ENCODE peak calls at places on chromosomes 16 and 17, in six cellular contexts. C is cardiac muscle cell, L is ovary, W is body of pancreas, U is ascending aorta, E is fibroblast of lung. P is an unnamed sample.

GRCh38 chr16:56675685-56676210 is 6.1 kb downstream of the MT1H start:
- DNase-seq in C (no peak), L (no peak), W (no peak), U (no peak), E (no peak), P (no peak)

GRCh38 chr17:62134397-62134796 is 69.3 kb upstream of the MED13 start:
- DNase-seq in C (no peak), L (no peak), W (no peak), U (no peak), E (peak), P (no peak)

GRCh38 chr17:57726838-57727237 is 18.3 kb downstream of the CCDC182 start:
- DNase-seq in C (no peak), L (no peak), W (no peak), U (no peak), E (no peak), P (no peak)

GRCh38 chr17:67785526-67785925 is 39.8 kb upstream of the BPTF start:
- DNase-seq in C (no peak), L (no peak), W (no peak), U (no peak), E (no peak), P (no peak)

GRCh38 chr16:84761448-84762368 is 58.1 kb upstream of the CRISPLD2 start:
- DNase-seq in C (no peak), L (no peak), W (no peak), U (no peak), E (peak), P (no peak)

GRCh38 chr17:56142325-56142724 is 10.9 kb upstream of the ANKFN1 start:
- DNase-seq in C (no peak), L (no peak), W (peak), U (peak), E (peak), P (peak)

GRCh38 chr17:83151442-83152220 is 72.2 kb downstream of the METRNL start:
- DNase-seq in C (no peak), L (no peak), W (no peak), U (no peak), E (peak), P (no peak)

GRCh38 chr16:88316151-88316550 is 66.6 kb upstream of the ZNF469 start:
- DNase-seq in C (no peak), L (no peak), W (no peak), U (no peak), E (no peak), P (no peak)

GRCh38 chr17:55266051-55266957 is 1.5 kb downstream of the HLF start:
- DNase-seq in C (no peak), L (peak), W (no peak), U (no peak), E (no peak), P (no peak)

GRCh38 chr17:29256735-29257466 is 10.2 kb downstream of the CRYBA1 start:
- DNase-seq in C (no peak), L (no peak), W (no peak), U (no peak), E (peak), P (no peak)

GRCh38 chr16:53884748-53885147 is 180.8 kb downstream of the FTO start:
- DNase-seq in C (no peak), L (no peak), W (no peak), U (no peak), E (peak), P (no peak)

GRCh38 chr17:72333570-72333969 is 212.8 kb downstream of the SOX9 start:
- DNase-seq in C (no peak), L (no peak), W (no peak), U (no peak), E (no peak), P (no peak)
- TF ChIP-seq CTCF in C (no peak), L (no peak), W (no peak), U (no peak), E (no peak), P (no peak)

GRCh38 chr16:31402687-31403086 is 9.6 kb downstream of the ITGAD start:
- DNase-seq in C (no peak), L (no peak), W (no peak), U (no peak), E (peak), P (no peak)

GRCh38 chr16:31407406-31407805 is 14.3 kb downstream of the ITGAD start:
- DNase-seq in C (no peak), L (no peak), W (no peak), U (no peak), E (no peak), P (no peak)

GRCh38 chr16:31403590-31404352 is 10.6 kb downstream of the ITGAD start:
- DNase-seq in C (no peak), L (no peak), W (no peak), U (no peak), E (no peak), P (no peak)

GRCh38 chr16:31401436-31401835 is 8.3 kb downstream of the ITGAD start:
- DNase-seq in C (no peak), L (no peak), W (no peak), U (no peak), E (no peak), P (no peak)

DNA sequence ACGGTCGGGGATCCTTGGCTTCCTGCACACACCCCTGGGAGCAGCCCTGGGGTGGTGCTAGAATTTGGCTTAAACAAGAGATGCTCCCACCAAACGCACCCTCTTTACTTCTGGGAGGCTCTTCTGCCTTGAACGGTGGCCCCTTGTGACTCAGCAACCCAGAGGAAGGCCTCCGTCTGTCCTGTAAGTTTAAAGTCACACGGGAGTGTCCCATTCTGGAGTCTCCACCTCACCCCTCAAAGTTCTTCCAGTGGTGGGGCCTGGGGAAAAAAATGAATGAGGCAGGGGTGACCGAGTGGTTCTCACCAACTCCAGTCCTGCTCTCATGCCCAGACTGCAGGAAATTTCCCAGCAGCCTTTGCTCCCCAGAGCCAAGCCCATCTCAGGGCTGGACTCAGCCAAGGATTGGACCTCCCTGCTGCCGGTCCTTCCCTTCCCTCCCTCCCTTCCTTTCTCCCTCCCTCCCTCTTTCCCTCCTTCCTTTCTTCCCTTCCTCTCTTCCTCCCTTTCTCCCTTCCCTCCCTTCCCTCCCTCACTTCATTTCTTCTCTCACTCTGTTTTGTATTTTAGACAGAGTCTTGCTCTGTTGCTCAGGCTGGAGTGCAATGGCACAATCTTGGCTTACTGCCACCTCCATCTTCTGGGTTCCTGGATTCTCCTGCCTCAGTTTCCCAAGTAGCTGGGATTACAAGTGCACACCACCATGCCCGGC is 11.4 kb downstream of the ITGAD start:
- DNase-seq in C (no peak), L (no peak), W (no peak), U (no peak), E (peak), P (no peak)
- H3K4me3 ChIP-seq in C (no peak), L (no peak), W (no peak), U (no peak), E (no peak), P (no peak)

DNA sequence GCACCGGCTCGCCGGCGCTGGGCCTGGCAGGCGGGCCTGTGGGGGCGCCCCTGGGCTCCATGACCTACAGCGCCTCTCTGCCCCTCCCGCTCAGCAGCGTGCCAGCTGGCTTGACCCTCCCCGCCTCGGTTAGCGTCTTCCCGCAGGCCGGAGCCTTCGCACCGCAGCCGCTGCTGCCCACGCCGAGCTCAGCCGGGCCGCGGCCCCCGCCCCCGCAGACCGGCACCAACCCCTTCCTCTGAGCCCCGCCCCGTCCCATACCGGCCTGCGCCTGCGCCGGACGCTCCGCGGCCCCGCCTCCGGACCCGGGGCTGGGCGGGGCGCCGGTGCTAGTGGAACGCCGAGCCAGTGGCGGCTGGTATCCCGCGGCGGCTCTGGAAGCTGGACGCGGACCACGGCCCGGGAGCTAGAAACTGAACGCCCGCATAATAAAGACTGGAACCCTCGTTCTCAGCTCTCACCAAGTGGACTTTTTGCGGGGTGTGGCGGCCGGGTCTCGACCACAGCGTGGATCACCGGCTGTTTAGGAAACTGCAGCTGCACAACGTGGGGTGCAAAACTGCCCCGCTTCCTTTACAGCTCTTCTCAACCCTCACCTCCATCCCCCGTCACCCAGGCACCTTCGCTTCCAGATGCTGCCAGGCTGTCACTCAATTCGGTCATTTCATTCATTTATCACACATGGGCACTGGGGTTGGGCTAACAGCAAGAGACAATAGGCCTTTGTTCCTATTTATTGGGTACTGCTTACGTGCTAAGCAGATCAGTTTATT is 4.9 kb upstream of the SPATA20 start:
- DNase-seq in C (peak), L (peak), W (peak), U (peak), E (peak), P (peak)
- TF ChIP-seq CTCF in C (peak), L (no peak), W (peak), U (peak), E (peak), P (no peak)

GRCh38 chr16:81807767-81808166 is 28.7 kb downstream of the PLCG2 start:
- DNase-seq in C (no peak), L (no peak), W (no peak), U (no peak), E (no peak), P (no peak)
- H3K4me3 ChIP-seq in C (no peak), L (no peak), W (no peak), U (no peak), E (no peak), P (no peak)

DNA sequence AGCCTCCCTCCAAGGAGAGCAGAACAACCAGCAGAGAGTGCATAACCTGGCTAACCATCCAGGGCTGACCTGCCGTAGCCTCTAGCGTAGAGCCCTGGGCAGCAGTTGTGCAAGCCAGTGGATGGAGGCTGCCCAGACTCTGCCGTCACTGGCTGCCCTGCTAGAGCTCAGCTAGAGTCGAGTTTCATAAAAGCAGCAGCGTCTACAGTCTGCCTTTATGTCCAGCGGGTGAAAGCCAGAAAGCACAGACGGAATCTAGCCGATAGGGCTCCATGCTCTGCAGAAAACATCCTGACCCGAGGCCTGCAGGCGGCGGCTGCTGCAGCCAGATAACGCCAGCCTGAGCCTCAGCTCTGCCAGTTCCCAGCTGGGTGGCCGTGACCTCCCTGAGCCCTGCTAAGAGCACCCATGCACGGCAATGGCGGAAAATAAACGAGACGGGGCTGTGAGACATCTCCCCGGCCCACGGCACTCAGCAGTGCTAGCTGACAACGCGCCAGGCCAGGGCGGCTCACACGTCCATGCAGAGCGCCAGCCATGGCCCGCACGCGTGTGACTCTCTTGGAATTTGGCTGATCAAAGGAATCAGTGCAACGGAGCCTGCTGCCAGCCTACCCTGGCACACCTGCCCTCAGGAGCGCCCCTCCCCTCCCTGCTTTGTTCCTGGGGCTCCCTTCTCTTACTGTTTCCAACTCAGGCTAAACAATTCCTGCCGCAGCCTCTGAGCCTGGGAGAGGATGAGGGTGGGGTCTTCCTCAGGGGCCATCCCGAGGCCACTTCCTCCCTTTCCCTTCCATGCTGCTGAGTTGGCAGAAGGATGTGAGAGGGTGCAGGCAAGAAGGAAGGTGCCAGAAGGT is 231.4 kb downstream of the ENGASE start:
- DNase-seq in C (no peak), L (peak), W (peak), U (peak), E (no peak), P (no peak)
- TF ChIP-seq CTCF in C (no peak), L (no peak), W (no peak), U (no peak), E (no peak), P (no peak)

GRCh38 chr17:2485970-2486369 is 25.7 kb downstream of the METTL16 start:
- DNase-seq in C (no peak), L (no peak), W (no peak), U (no peak), E (no peak), P (no peak)

GRCh38 chr17:2484876-2485275 is 26.8 kb downstream of the METTL16 start:
- DNase-seq in C (peak), L (no peak), W (no peak), U (no peak), E (no peak), P (peak)

GRCh38 chr17:2487306-2487705 is 24.4 kb downstream of the METTL16 start:
- DNase-seq in C (no peak), L (no peak), W (no peak), U (no peak), E (no peak), P (peak)

GRCh38 chr17:2483084-2483483 is 28.6 kb downstream of the METTL16 start:
- DNase-seq in C (no peak), L (no peak), W (no peak), U (no peak), E (no peak), P (no peak)

DNA sequence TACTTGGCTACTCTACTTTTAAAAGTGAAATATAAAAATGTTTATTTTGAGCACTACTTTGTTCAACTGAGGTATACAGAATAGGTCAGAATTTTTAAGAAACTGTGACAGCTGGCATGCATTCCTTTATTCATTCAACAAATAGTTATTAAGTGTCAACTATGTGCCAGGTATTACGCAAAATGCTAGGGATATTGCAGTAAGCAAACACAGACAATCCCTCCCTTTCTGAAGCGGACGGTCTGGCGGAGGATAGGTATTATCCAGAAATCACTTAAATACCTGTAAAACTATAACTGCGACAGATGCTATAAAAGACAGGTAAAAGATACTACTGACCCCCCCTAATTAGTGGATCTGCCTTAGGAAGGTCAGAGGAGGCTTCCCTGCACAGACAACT is 26.1 kb downstream of the METTL16 start:
- DNase-seq in C (no peak), L (no peak), W (no peak), U (no peak), E (no peak), P (peak)
- H3K4me3 ChIP-seq in C (no peak), L (peak), W (no peak), U (no peak), E (no peak), P (peak)

DNA sequence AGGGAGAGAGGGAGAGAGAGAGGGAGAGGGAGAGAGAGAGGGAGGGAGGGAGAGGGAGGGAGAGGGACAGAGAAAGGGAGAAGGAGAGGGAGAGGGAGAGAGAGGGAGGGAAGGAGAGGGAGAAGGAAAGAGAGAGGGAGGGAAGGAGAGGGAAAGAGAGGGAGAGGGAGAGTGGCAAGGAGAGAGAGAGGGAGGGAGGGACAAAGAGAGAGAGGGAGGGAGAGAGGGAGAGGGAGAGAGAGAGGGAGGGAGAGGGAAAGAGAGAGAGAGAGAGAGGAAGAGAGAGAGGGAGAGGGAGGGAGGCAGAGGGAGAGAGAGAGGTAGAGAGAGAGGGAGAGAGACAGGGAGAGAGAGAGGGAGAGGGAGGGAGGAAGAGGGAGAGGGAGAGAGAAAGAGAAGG is 73.5 kb downstream of the AXIN2 start:
- DNase-seq in C (no peak), L (no peak), W (no peak), U (peak), E (no peak), P (no peak)
- TF ChIP-seq CTCF in C (no peak), L (no peak), W (no peak), U (no peak), E (no peak), P (no peak)

GRCh38 chr16:27316038-27316680 is 2.4 kb downstream of the IL4R start:
- DNase-seq in C (no peak), L (no peak), W (no peak), U (no peak), E (no peak), P (no peak)

GRCh38 chr16:27318399-27319256 is 4.9 kb downstream of the IL4R start:
- DNase-seq in C (peak), L (no peak), W (no peak), U (peak), E (no peak), P (peak)

GRCh38 chr16:27317320-27317719 is 3.5 kb downstream of the IL4R start:
- DNase-seq in C (no peak), L (no peak), W (no peak), U (peak), E (no peak), P (peak)

GRCh38 chr16:27319257-27319965 is 5.6 kb downstream of the IL4R start:
- DNase-seq in C (no peak), L (no peak), W (no peak), U (peak), E (no peak), P (no peak)

DNA sequence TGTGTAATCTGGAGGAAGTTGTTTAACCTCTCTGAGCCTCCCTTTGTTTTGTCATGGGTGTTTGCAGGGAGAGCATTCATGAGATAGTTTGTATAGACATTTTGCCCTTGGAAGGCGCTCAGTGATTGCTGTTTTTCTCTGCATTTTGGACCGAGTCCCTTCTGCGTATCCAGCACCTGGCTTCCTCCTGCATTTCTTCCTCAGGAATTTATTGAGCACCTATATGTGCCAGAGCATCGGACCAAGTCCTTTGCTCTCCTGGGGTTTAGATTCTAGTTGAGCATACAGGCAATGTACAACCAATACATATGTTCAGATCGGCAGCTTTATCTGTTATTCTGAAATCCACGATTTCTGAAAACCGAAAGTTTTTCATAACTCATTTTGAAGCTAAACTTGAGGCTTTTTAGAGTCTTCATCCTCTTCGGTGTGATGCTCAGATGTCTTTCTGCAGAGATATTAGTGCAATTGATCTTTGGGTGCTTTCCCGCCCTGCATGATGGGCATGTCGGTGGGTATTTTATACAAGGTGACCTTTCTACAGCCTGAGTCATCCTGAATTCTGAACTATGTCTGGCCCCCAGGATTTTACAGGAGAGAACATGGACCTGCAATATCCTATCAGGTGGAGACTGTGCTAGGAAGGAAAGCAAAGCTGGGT is 4.1 kb downstream of the IL4R start:
- DNase-seq in C (no peak), L (no peak), W (no peak), U (peak), E (no peak), P (no peak)
- H3K4me3 ChIP-seq in C (no peak), L (no peak), W (no peak), U (peak), E (no peak), P (peak)

GRCh38 chr17:4939804-4940624 is at the start of the genes RNF167 and SLC25A11:
- DNase-seq in C (peak), L (peak), W (peak), U (peak), E (peak), P (peak)
- TF ChIP-seq CTCF in C (no peak), L (no peak), W (no peak), U (no peak), E (no peak), P (no peak)

P was measured in epithelial cell of esophagus.